ENCODE peak calls at places on chromosomes 7 and 10, in nine cellular contexts. One of them, this sample, is unnamed.

GRCh38 chr10:104049497-104050250 is 36.0 kb downstream of the COL17A1 start:
- DNase-seq in CD8-positive, alpha-beta T cell: no peak
- DNase-seq in HuH-7: no peak
- DNase-seq in AML-193: no peak
- DNase-seq in AG08396: peak
- DNase-seq in T-helper 2 cell: no peak
- DNase-seq in NCI-H1092 treated with DMSO at 0.1 percent for 48 hours: no peak
- DNase-seq in A549: peak
- DNase-seq in left cardiac atrium: peak
- DNase-seq in this sample: no peak

GRCh38 chr7:158809596-158809995 is 19.7 kb downstream of the ESYT2 start:
- DNase-seq in HuH-7: no peak
- DNase-seq in T-helper 2 cell: no peak
- DNase-seq in left cardiac atrium: no peak
- DNase-seq in AML-193: peak
- DNase-seq in CD8-positive, alpha-beta T cell: no peak
- DNase-seq in NCI-H1092 treated with DMSO at 0.1 percent for 48 hours: no peak
- DNase-seq in AG08396: no peak
- DNase-seq in A549: no peak
- DNase-seq in this sample: no peak

GRCh38 chr10:14192746-14193145 is 138.0 kb downstream of the FRMD4A start:
- DNase-seq in CD8-positive, alpha-beta T cell: no peak
- DNase-seq in AG08396: no peak
- DNase-seq in left cardiac atrium: no peak
- DNase-seq in NCI-H1092 treated with DMSO at 0.1 percent for 48 hours: no peak
- DNase-seq in T-helper 2 cell: no peak
- DNase-seq in HuH-7: no peak
- DNase-seq in A549: no peak
- DNase-seq in AML-193: no peak
- DNase-seq in this sample: no peak

GRCh38 chr7:266851-267840 is 22.8 kb upstream of the FOXL3 start:
- DNase-seq in T-helper 2 cell: no peak
- DNase-seq in A549: no peak
- DNase-seq in NCI-H1092 treated with DMSO at 0.1 percent for 48 hours: peak
- DNase-seq in AG08396: no peak
- DNase-seq in CD8-positive, alpha-beta T cell: no peak
- DNase-seq in left cardiac atrium: peak
- DNase-seq in HuH-7: peak
- DNase-seq in AML-193: no peak
- DNase-seq in this sample: peak

GRCh38 chr7:28629216-28629848 is 217.0 kb downstream of the CREB5 start:
- DNase-seq in CD8-positive, alpha-beta T cell: no peak
- DNase-seq in AG08396: peak
- DNase-seq in T-helper 2 cell: no peak
- DNase-seq in left cardiac atrium: peak
- DNase-seq in A549: no peak
- DNase-seq in HuH-7: no peak
- DNase-seq in NCI-H1092 treated with DMSO at 0.1 percent for 48 hours: no peak
- DNase-seq in AML-193: no peak
- DNase-seq in this sample: no peak

GRCh38 chr7:112205348-112206237 is 606 bp downstream of the DOCK4 start:
- DNase-seq in HuH-7: peak
- DNase-seq in AML-193: peak
- DNase-seq in left cardiac atrium: peak
- DNase-seq in AG08396: peak
- DNase-seq in T-helper 2 cell: peak
- DNase-seq in NCI-H1092 treated with DMSO at 0.1 percent for 48 hours: peak
- DNase-seq in CD8-positive, alpha-beta T cell: peak
- DNase-seq in A549: peak
- DNase-seq in this sample: peak

GRCh38 chr7:102728-103127 is 89.6 kb upstream of the FAM20C start:
- DNase-seq in T-helper 2 cell: no peak
- DNase-seq in A549: no peak
- DNase-seq in AG08396: no peak
- DNase-seq in left cardiac atrium: peak
- DNase-seq in CD8-positive, alpha-beta T cell: no peak
- DNase-seq in HuH-7: no peak
- DNase-seq in AML-193: no peak
- DNase-seq in NCI-H1092 treated with DMSO at 0.1 percent for 48 hours: no peak
- DNase-seq in this sample: no peak

GRCh38 chr7:35022725-35023124 is 14.6 kb downstream of the DPY19L1 start:
- DNase-seq in CD8-positive, alpha-beta T cell: no peak
- DNase-seq in AG08396: no peak
- DNase-seq in AML-193: no peak
- DNase-seq in A549: no peak
- DNase-seq in NCI-H1092 treated with DMSO at 0.1 percent for 48 hours: no peak
- DNase-seq in left cardiac atrium: no peak
- DNase-seq in T-helper 2 cell: no peak
- DNase-seq in HuH-7: no peak
- DNase-seq in this sample: no peak

GRCh38 chr10:70584941-70585544 is 17.5 kb downstream of the PRF1 start:
- DNase-seq in CD8-positive, alpha-beta T cell: peak
- DNase-seq in AML-193: no peak
- DNase-seq in AG08396: no peak
- DNase-seq in T-helper 2 cell: no peak
- DNase-seq in NCI-H1092 treated with DMSO at 0.1 percent for 48 hours: peak
- DNase-seq in left cardiac atrium: no peak
- DNase-seq in HuH-7: no peak
- DNase-seq in A549: no peak
- DNase-seq in this sample: peak

GRCh38 chr7:120337308-120337907 is 64.4 kb downstream of the KCND2 start:
- DNase-seq in A549: peak
- DNase-seq in CD8-positive, alpha-beta T cell: no peak
- DNase-seq in AG08396: peak
- DNase-seq in left cardiac atrium: no peak
- DNase-seq in NCI-H1092 treated with DMSO at 0.1 percent for 48 hours: no peak
- DNase-seq in AML-193: peak
- DNase-seq in HuH-7: peak
- DNase-seq in T-helper 2 cell: no peak
- DNase-seq in this sample: no peak

GRCh38 chr7:152923711-152924110 is 164.2 kb downstream of the ACTR3B start:
- DNase-seq in left cardiac atrium: no peak
- DNase-seq in HuH-7: no peak
- DNase-seq in CD8-positive, alpha-beta T cell: no peak
- DNase-seq in A549: no peak
- DNase-seq in AG08396: no peak
- DNase-seq in NCI-H1092 treated with DMSO at 0.1 percent for 48 hours: no peak
- DNase-seq in T-helper 2 cell: no peak
- DNase-seq in AML-193: no peak
- DNase-seq in this sample: no peak

GRCh38 chr7:66815976-66816375 is 75.4 kb downstream of the RABGEF1 start:
- DNase-seq in A549: no peak
- DNase-seq in AML-193: no peak
- DNase-seq in left cardiac atrium: no peak
- DNase-seq in HuH-7: no peak
- DNase-seq in AG08396: no peak
- DNase-seq in NCI-H1092 treated with DMSO at 0.1 percent for 48 hours: no peak
- DNase-seq in CD8-positive, alpha-beta T cell: no peak
- DNase-seq in T-helper 2 cell: no peak
- DNase-seq in this sample: no peak

GRCh38 chr7:76216683-76217082 is 15.0 kb downstream of the SRRM3 start:
- DNase-seq in AG08396: no peak
- DNase-seq in AML-193: no peak
- DNase-seq in A549: no peak
- DNase-seq in HuH-7: no peak
- DNase-seq in left cardiac atrium: no peak
- DNase-seq in NCI-H1092 treated with DMSO at 0.1 percent for 48 hours: no peak
- DNase-seq in T-helper 2 cell: no peak
- DNase-seq in CD8-positive, alpha-beta T cell: no peak
- DNase-seq in this sample: no peak

GRCh38 chr7:42932861-42933591 is 850 bp downstream of the MRPL32 start:
- DNase-seq in AML-193: no peak
- DNase-seq in NCI-H1092 treated with DMSO at 0.1 percent for 48 hours: peak
- DNase-seq in A549: no peak
- DNase-seq in left cardiac atrium: peak
- DNase-seq in AG08396: no peak
- DNase-seq in HuH-7: no peak
- DNase-seq in CD8-positive, alpha-beta T cell: no peak
- DNase-seq in T-helper 2 cell: no peak
- DNase-seq in this sample: peak

GRCh38 chr7:73431041-73431835 is 2.3 kb upstream of the FZD9 start:
- DNase-seq in left cardiac atrium: no peak
- DNase-seq in A549: no peak
- DNase-seq in AML-193: no peak
- DNase-seq in HuH-7: no peak
- DNase-seq in CD8-positive, alpha-beta T cell: no peak
- DNase-seq in NCI-H1092 treated with DMSO at 0.1 percent for 48 hours: no peak
- DNase-seq in T-helper 2 cell: no peak
- DNase-seq in AG08396: no peak
- DNase-seq in this sample: no peak

GRCh38 chr7:150428671-150429451 is 21.6 kb upstream of the GIMAP8 start:
- DNase-seq in T-helper 2 cell: no peak
- DNase-seq in A549: peak
- DNase-seq in left cardiac atrium: no peak
- DNase-seq in HuH-7: no peak
- DNase-seq in NCI-H1092 treated with DMSO at 0.1 percent for 48 hours: peak
- DNase-seq in AML-193: peak
- DNase-seq in AG08396: peak
- DNase-seq in CD8-positive, alpha-beta T cell: no peak
- DNase-seq in this sample: peak

This sample was measured in thyroid gland.